ENCODE peak calls at places on chromosomes 12 and 14, in five cellular contexts. One of them, this sample, is unnamed. For H3K4me1, the result is how much of the 10 kb centered on the place peaks cover.

GRCh38 chr14:98766818-98767217 is 505.2 kb downstream of the BCL11B start:
- DNase-seq in ovary: no peak
- DNase-seq in colonic mucosa: no peak
- DNase-seq in left ventricle myocardium inferior: no peak
- DNase-seq in stomach: no peak
- DNase-seq in this sample: no peak

GRCh38 chr12:114916531-114916930 is 232.6 kb upstream of the TBX3 start:
- DNase-seq in ovary: no peak
- DNase-seq in colonic mucosa: no peak
- DNase-seq in left ventricle myocardium inferior: no peak
- DNase-seq in stomach: no peak
- DNase-seq in this sample: no peak

GRCh38 chr12:132053338-132054330 is 90.5 kb downstream of the DDX51 start:
- DNase-seq in ovary: no peak
- DNase-seq in colonic mucosa: no peak
- DNase-seq in left ventricle myocardium inferior: no peak
- DNase-seq in stomach: no peak
- DNase-seq in this sample: no peak

GRCh38 chr12:76685246-76685678 is 78.7 kb upstream of the ZDHHC17 start:
- DNase-seq in ovary: peak
- DNase-seq in colonic mucosa: peak
- DNase-seq in left ventricle myocardium inferior: peak
- DNase-seq in stomach: no peak
- DNase-seq in this sample: peak

GRCh38 chr12:77204055-77204454 is 138.7 kb upstream of the E2F7 start:
- DNase-seq in ovary: no peak
- DNase-seq in colonic mucosa: no peak
- DNase-seq in left ventricle myocardium inferior: no peak
- DNase-seq in stomach: no peak
- DNase-seq in this sample: peak

GRCh38 chr12:109115758-109116610 is at the start of gene ACACB:
- DNase-seq in ovary: peak
- DNase-seq in colonic mucosa: peak
- DNase-seq in left ventricle myocardium inferior: peak
- DNase-seq in stomach: peak
- DNase-seq in this sample: peak

GRCh38 chr12:49549735-49550710 is 11.2 kb downstream of the KCNH3 start:
- DNase-seq in ovary: peak
- DNase-seq in colonic mucosa: no peak
- DNase-seq in left ventricle myocardium inferior: no peak
- DNase-seq in stomach: no peak
- DNase-seq in this sample: no peak

GRCh38 chr12:92552412-92553108 is 150.2 kb upstream of the PLEKHG7 start:
- DNase-seq in ovary: no peak
- DNase-seq in colonic mucosa: peak
- DNase-seq in left ventricle myocardium inferior: no peak
- DNase-seq in stomach: no peak
- DNase-seq in this sample: peak

GRCh38 chr12:121796855-121797751 is 3.6 kb upstream of the RHOF start:
- DNase-seq in ovary: peak
- DNase-seq in colonic mucosa: peak
- DNase-seq in left ventricle myocardium inferior: peak
- DNase-seq in stomach: peak
- DNase-seq in this sample: peak

GRCh38 chr14:69036757-69037506 is 57.8 kb upstream of the ACTN1 start:
- DNase-seq in ovary: no peak
- DNase-seq in colonic mucosa: no peak
- DNase-seq in left ventricle myocardium inferior: no peak
- DNase-seq in stomach: no peak
- DNase-seq in this sample: no peak

GRCh38 chr12:125128806-125129571 is 63.8 kb downstream of the AACS start:
- DNase-seq in ovary: no peak
- DNase-seq in colonic mucosa: no peak
- DNase-seq in left ventricle myocardium inferior: no peak
- DNase-seq in stomach: no peak
- DNase-seq in this sample: no peak

GRCh38 chr14:55136241-55136640 is 7.2 kb downstream of the LGALS3 start:
- DNase-seq in ovary: no peak
- DNase-seq in colonic mucosa: no peak
- DNase-seq in left ventricle myocardium inferior: no peak
- DNase-seq in stomach: no peak
- DNase-seq in this sample: peak

GRCh38 chr12:62291888-62292760 is 31.9 kb downstream of the USP15 start:
- DNase-seq in ovary: no peak
- DNase-seq in colonic mucosa: no peak
- DNase-seq in left ventricle myocardium inferior: no peak
- DNase-seq in stomach: no peak
- DNase-seq in this sample: no peak

GRCh38 chr12:79187032-79187431 is 322.5 kb downstream of the SYT1 start:
- DNase-seq in ovary: no peak
- DNase-seq in colonic mucosa: no peak
- DNase-seq in left ventricle myocardium inferior: no peak
- DNase-seq in stomach: no peak
- DNase-seq in this sample: no peak

DNA sequence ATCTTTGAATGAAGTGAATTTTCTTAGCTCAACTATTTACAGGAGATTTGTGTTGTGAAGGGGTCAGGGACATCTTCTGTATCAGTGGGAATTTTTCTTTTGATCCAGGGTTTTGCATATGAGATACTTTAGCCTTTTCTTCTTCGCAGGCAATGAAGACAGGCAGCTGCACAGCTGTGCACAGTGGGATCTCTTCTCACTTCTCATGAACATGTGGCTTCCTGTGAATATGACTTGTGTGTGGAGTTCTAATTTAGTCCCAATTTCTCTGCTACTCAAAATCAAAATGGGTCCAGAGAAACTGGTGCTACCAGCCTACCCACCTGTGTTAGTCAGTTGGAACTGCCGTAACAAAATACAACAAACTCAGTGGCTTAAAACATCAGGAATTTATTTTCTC is 37.8 kb downstream of the ARF6 start:
- DNase-seq in ovary: no peak
- DNase-seq in colonic mucosa: peak
- DNase-seq in left ventricle myocardium inferior: no peak
- DNase-seq in stomach: no peak
- DNase-seq in this sample: no peak
- H3K27ac ChIP-seq in ovary: no peak
- H3K27ac ChIP-seq in colonic mucosa: no peak
- H3K27ac ChIP-seq in left ventricle myocardium inferior: no peak
- H3K27ac ChIP-seq in stomach: no peak
- H3K27ac ChIP-seq in this sample: no peak

DNA sequence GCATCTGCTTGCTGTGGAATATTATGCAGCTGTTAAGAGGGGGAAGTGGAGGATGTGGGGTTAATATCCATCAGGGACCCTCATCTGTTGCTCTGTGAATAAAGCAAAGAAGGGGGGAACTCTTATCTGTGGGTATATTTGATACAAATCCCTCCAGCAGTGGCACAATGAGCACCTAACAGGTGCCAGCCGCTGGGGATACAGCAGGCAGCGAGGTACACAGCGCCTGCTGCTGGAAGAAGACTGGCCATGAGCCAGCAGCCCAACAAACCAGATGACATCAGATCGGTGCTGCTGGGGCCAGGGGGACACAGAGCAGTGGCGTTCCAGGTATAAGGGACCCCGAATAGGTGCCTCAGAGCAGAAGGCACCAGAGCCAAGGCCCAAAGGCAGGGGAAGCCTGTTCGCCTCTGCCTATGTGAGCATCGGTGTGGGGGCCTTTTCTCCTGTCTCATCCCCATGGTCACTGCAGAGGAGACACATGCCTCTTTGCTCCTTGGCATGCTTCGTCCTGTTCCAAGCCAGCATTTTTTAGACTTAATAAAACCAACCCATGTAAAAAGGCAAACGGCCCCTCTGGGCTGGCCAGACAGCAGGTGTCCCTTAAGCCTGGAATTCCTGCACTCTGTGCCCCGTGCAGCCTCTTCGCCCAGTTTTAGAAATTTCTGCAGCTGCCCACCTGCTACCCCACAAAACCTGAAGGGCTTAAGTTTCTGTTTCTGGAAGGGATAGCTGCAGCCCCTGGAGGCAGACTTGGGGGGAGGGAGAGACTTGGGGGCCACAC is 1.6 kb upstream of the CKB start:
- DNase-seq in ovary: no peak
- DNase-seq in colonic mucosa: peak
- DNase-seq in left ventricle myocardium inferior: no peak
- DNase-seq in stomach: no peak
- DNase-seq in this sample: no peak
- TF ChIP-seq CTCF in ovary: no peak
- TF ChIP-seq CTCF in colonic mucosa: no peak
- TF ChIP-seq CTCF in left ventricle myocardium inferior: no peak
- TF ChIP-seq CTCF in stomach: no peak
- TF ChIP-seq CTCF in this sample: no peak

GRCh38 chr12:54419088-54419887 is at the start of gene ITGA5:
- DNase-seq in ovary: peak
- DNase-seq in colonic mucosa: peak
- DNase-seq in left ventricle myocardium inferior: peak
- DNase-seq in stomach: peak
- DNase-seq in this sample: peak

GRCh38 chr12:54421873-54422250 is 2.8 kb upstream of the ITGA5 start:
- DNase-seq in ovary: no peak
- DNase-seq in colonic mucosa: no peak
- DNase-seq in left ventricle myocardium inferior: no peak
- DNase-seq in stomach: no peak
- DNase-seq in this sample: no peak

GRCh38 chr12:54418441-54419087 is 502 bp downstream of the ITGA5 start:
- DNase-seq in ovary: no peak
- DNase-seq in colonic mucosa: no peak
- DNase-seq in left ventricle myocardium inferior: no peak
- DNase-seq in stomach: no peak
- DNase-seq in this sample: no peak

GRCh38 chr12:54421175-54421872 is 2.3 kb upstream of the ITGA5 start:
- DNase-seq in ovary: peak
- DNase-seq in colonic mucosa: no peak
- DNase-seq in left ventricle myocardium inferior: peak
- DNase-seq in stomach: no peak
- DNase-seq in this sample: no peak

DNA sequence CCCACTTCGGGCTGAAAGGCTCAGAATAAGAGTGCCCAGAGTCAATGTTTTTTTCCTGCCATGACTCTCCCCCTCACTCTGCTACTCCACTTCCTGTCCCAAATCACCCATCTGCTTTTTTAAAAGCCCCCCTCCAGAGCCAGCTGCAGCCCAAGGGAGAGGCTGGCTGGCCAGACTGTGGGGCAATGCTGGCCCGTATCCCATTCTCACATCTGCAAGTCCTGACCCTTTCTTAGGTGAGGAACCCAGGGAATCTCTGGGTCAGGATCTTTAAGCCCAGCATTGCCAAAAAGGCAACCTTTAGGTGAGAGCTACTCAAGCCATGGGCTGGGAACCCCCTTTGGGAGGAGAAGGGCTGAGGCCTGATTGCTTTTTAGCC is 1.7 kb upstream of the ITGA5 start:
- DNase-seq in ovary: no peak
- DNase-seq in colonic mucosa: no peak
- DNase-seq in left ventricle myocardium inferior: no peak
- DNase-seq in stomach: no peak
- DNase-seq in this sample: no peak
- H3K4me1 ChIP-seq in ovary: under half
- H3K4me1 ChIP-seq in colonic mucosa: under half
- H3K4me1 ChIP-seq in left ventricle myocardium inferior: half or more
- H3K4me1 ChIP-seq in stomach: under half
- H3K4me1 ChIP-seq in this sample: under half

GRCh38 chr12:50925920-50926319 is 26.4 kb upstream of the HIGD1C start:
- DNase-seq in ovary: no peak
- DNase-seq in colonic mucosa: no peak
- DNase-seq in left ventricle myocardium inferior: no peak
- DNase-seq in stomach: no peak
- DNase-seq in this sample: no peak
- H3K27ac ChIP-seq in ovary: peak
- H3K27ac ChIP-seq in colonic mucosa: peak
- H3K27ac ChIP-seq in left ventricle myocardium inferior: peak
- H3K27ac ChIP-seq in stomach: peak
- H3K27ac ChIP-seq in this sample: no peak